ENCODE peak calls at places on chromosomes 1 and 21, in four cellular contexts. One of them, this sample, is unnamed.

GRCh38 chr1:182166321-182166720 is 104.8 kb upstream of the ZNF648 start:
- DNase-seq in GM12865: no peak
- DNase-seq in K562: no peak
- DNase-seq in Peyer's patch: no peak
- DNase-seq in this sample: no peak

GRCh38 chr1:156900019-156900718 is 6.7 kb downstream of the PEAR1 start:
- DNase-seq in K562: peak; percentile 59
- DNase-seq in Peyer's patch: no peak
- DNase-seq in GM12865: peak; percentile 17
- DNase-seq in this sample: no peak

GRCh38 chr1:46221749-46222148 is 18.6 kb downstream of the LURAP1 start:
- DNase-seq in Peyer's patch: no peak
- DNase-seq in K562: no peak
- DNase-seq in GM12865: no peak
- DNase-seq in this sample: no peak

GRCh38 chr1:171292799-171293198 is 21.2 kb upstream of the FMO4 start:
- DNase-seq in Peyer's patch: no peak
- DNase-seq in K562: no peak
- DNase-seq in GM12865: no peak
- DNase-seq in this sample: no peak

GRCh38 chr21:44854391-44854663 is 19.2 kb downstream of the PTTG1IP start:
- DNase-seq in K562: peak; percentile 46
- DNase-seq in Peyer's patch: no peak
- DNase-seq in GM12865: no peak
- DNase-seq in this sample: peak; percentile 40

GRCh38 chr21:15754640-15755039 is 24.9 kb downstream of the USP25 start:
- DNase-seq in GM12865: no peak
- DNase-seq in Peyer's patch: no peak
- DNase-seq in K562: no peak
- DNase-seq in this sample: no peak

GRCh38 chr1:153538315-153538821 is 2.4 kb downstream of the S100A5 start:
- DNase-seq in K562: peak; percentile 84
- DNase-seq in Peyer's patch: no peak
- DNase-seq in GM12865: peak; percentile 17
- DNase-seq in this sample: no peak

GRCh38 chr1:226702957-226703831 is 35.9 kb downstream of the ITPKB start:
- DNase-seq in GM12865: peak; percentile 84
- DNase-seq in Peyer's patch: peak; percentile 77
- DNase-seq in K562: peak; percentile 84
- DNase-seq in this sample: peak; percentile 87

GRCh38 chr1:92502247-92502646 is 15.5 kb upstream of the GFI1 start:
- DNase-seq in GM12865: peak; percentile 49
- DNase-seq in Peyer's patch: no peak
- DNase-seq in K562: no peak
- DNase-seq in this sample: no peak

GRCh38 chr1:212973426-212973825 is 23.1 kb downstream of the VASH2 start:
- DNase-seq in Peyer's patch: no peak
- DNase-seq in K562: no peak
- DNase-seq in GM12865: no peak
- DNase-seq in this sample: no peak

GRCh38 chr1:169163059-169163458 is 56.6 kb downstream of the ATP1B1 start:
- DNase-seq in Peyer's patch: no peak
- DNase-seq in GM12865: peak; percentile 42
- DNase-seq in K562: no peak
- DNase-seq in this sample: no peak

GRCh38 chr1:190808035-190808434 is 330.4 kb upstream of the BRINP3 start:
- DNase-seq in K562: no peak
- DNase-seq in Peyer's patch: no peak
- DNase-seq in GM12865: no peak
- DNase-seq in this sample: no peak

GRCh38 chr1:75615664-75616435 is 4.9 kb upstream of the SLC44A5 start:
- DNase-seq in Peyer's patch: peak; percentile 16
- DNase-seq in K562: peak; percentile 22
- DNase-seq in GM12865: no peak
- DNase-seq in this sample: no peak

GRCh38 chr1:152871731-152872126 is 6.4 kb upstream of the SMCP start:
- DNase-seq in Peyer's patch: no peak
- DNase-seq in K562: no peak
- DNase-seq in GM12865: peak; percentile 60
- DNase-seq in this sample: no peak

GRCh38 chr1:41573803-41574713 is 89.6 kb upstream of the EDN2 start:
- DNase-seq in GM12865: peak; percentile 90
- DNase-seq in K562: peak; percentile 73
- DNase-seq in Peyer's patch: peak; percentile 82
- DNase-seq in this sample: peak; percentile 73

GRCh38 chr1:20080441-20081330 is 10.7 kb downstream of the PLA2G5 start:
- DNase-seq in GM12865: peak; percentile 72
- DNase-seq in Peyer's patch: peak; percentile 71
- DNase-seq in K562: no peak
- DNase-seq in this sample: peak; percentile 19

GRCh38 chr1:12697406-12697805 is 18.5 kb upstream of the AADACL3 start:
- DNase-seq in Peyer's patch: no peak
- DNase-seq in GM12865: no peak
- DNase-seq in K562: no peak
- DNase-seq in this sample: no peak

GRCh38 chr1:155977607-155978324 is 581 bp downstream of the ARHGEF2 start:
- DNase-seq in GM12865: peak; percentile 48
- DNase-seq in K562: peak; percentile 71
- DNase-seq in Peyer's patch: no peak
- DNase-seq in this sample: peak; percentile 60

GRCh38 chr1:186292875-186293274 is 82.2 kb downstream of the TPR start:
- DNase-seq in K562: no peak
- DNase-seq in GM12865: no peak
- DNase-seq in Peyer's patch: no peak
- DNase-seq in this sample: no peak

GRCh38 chr21:32143222-32143939 is 135.5 kb downstream of the MIS18A start:
- DNase-seq in GM12865: peak; percentile 31
- DNase-seq in K562: no peak
- DNase-seq in Peyer's patch: no peak
- DNase-seq in this sample: no peak
- TF ChIP-seq CTCF in GM12865: peak; percentile 6
- TF ChIP-seq CTCF in K562: peak; percentile 34
- TF ChIP-seq CTCF in Peyer's patch: no peak
- TF ChIP-seq CTCF in this sample: no peak

GRCh38 chr1:242059976-242060375 is 61.1 kb upstream of the MAP1LC3C start:
- DNase-seq in K562: no peak
- DNase-seq in Peyer's patch: no peak
- DNase-seq in GM12865: no peak
- DNase-seq in this sample: no peak
- TF ChIP-seq CTCF in K562: no peak
- TF ChIP-seq CTCF in Peyer's patch: no peak
- TF ChIP-seq CTCF in GM12865: no peak
- TF ChIP-seq CTCF in this sample: no peak

GRCh38 chr1:234605983-234606730 is 3.8 kb downstream of the IRF2BP2 start:
- DNase-seq in GM12865: peak; percentile 52
- DNase-seq in Peyer's patch: peak; percentile 55
- DNase-seq in K562: no peak
- DNase-seq in this sample: no peak

GRCh38 chr1:234606731-234607090 is 3.3 kb downstream of the IRF2BP2 start:
- DNase-seq in GM12865: no peak
- DNase-seq in Peyer's patch: no peak
- DNase-seq in K562: no peak
- DNase-seq in this sample: no peak

GRCh38 chr1:234608026-234608719 is 1.8 kb downstream of the IRF2BP2 start:
- DNase-seq in K562: peak; percentile 83
- DNase-seq in Peyer's patch: peak; percentile 86
- DNase-seq in GM12865: peak; percentile 93
- DNase-seq in this sample: peak; percentile 73

GRCh38 chr1:234608720-234609527 is 1.1 kb downstream of the IRF2BP2 start:
- DNase-seq in Peyer's patch: peak; percentile 50
- DNase-seq in K562: peak; percentile 32
- DNase-seq in GM12865: peak; percentile 81
- DNase-seq in this sample: peak; percentile 72

GRCh38 chr1:234607091-234608025 is 2.6 kb downstream of the IRF2BP2 start:
- DNase-seq in Peyer's patch: peak; percentile 36
- DNase-seq in K562: peak; percentile 46
- DNase-seq in GM12865: peak; percentile 50
- DNase-seq in this sample: peak; percentile 31
- TF ChIP-seq CTCF in Peyer's patch: peak; percentile 11
- TF ChIP-seq CTCF in K562: peak; percentile 52
- TF ChIP-seq CTCF in GM12865: no peak
- TF ChIP-seq CTCF in this sample: peak; percentile 8

GRCh38 chr1:25809929-25810328 is 9.8 kb upstream of the MTFR1L start:
- DNase-seq in Peyer's patch: no peak
- DNase-seq in GM12865: no peak
- DNase-seq in K562: no peak
- DNase-seq in this sample: no peak
- TF ChIP-seq CTCF in Peyer's patch: no peak
- TF ChIP-seq CTCF in GM12865: no peak
- TF ChIP-seq CTCF in K562: no peak
- TF ChIP-seq CTCF in this sample: no peak

DNA sequence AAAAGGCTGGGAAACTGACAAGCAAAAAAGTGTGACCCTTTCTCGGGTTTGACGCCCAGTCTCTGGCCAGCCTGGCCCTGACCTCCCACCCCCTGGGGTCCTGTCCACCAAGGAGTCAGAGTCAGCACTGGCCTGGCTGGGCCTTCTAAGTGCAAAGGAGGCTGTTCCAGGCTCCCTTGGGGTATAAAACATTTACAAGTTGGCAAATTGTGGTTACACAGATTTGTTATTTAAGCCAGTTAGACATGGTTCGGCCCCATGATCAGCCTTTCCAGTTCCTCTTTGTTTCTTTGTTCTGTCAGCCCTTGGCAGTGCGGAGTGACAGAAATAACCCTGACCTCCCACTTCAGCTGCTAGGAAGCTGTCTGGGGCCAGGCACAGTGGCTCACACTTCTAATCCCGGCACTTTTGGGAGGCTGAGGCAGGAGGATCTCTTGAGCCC is 161.6 kb upstream of the RAB4A start:
- DNase-seq in GM12865: no peak
- DNase-seq in K562: no peak
- DNase-seq in Peyer's patch: no peak
- DNase-seq in this sample: no peak
- TF ChIP-seq CTCF in GM12865: no peak
- TF ChIP-seq CTCF in K562: no peak
- TF ChIP-seq CTCF in Peyer's patch: no peak
- TF ChIP-seq CTCF in this sample: no peak

DNA sequence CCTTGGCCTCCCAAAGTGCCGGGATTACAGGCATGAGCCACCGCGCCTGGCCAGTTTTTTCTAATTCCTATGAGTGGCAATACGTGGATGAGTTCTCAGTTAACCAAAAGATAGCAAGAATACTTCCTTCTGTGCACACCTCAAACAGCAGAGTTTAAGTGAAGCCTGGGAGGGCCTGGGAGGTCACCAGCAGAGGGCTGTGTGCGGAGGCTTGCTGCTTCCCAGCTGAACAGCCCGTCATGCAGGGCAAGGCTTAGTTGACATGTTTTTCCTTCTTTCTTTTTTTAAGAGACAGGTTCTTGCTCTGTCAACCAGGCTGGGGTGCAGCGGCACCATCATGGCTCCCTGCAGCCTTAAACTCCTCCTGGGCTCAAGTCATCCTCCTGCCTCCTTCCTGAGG is 17.8 kb downstream of the GNG4 start:
- DNase-seq in GM12865: no peak
- DNase-seq in K562: no peak
- DNase-seq in Peyer's patch: no peak
- DNase-seq in this sample: no peak
- TF ChIP-seq CTCF in GM12865: no peak
- TF ChIP-seq CTCF in K562: no peak
- TF ChIP-seq CTCF in Peyer's patch: no peak
- TF ChIP-seq CTCF in this sample: no peak

GRCh38 chr1:99945174-99945573 is 24.6 kb upstream of the SLC35A3 start:
- DNase-seq in Peyer's patch: no peak
- DNase-seq in GM12865: no peak
- DNase-seq in K562: no peak
- DNase-seq in this sample: no peak
- TF ChIP-seq CTCF in Peyer's patch: no peak
- TF ChIP-seq CTCF in GM12865: no peak
- TF ChIP-seq CTCF in K562: no peak
- TF ChIP-seq CTCF in this sample: no peak

DNA sequence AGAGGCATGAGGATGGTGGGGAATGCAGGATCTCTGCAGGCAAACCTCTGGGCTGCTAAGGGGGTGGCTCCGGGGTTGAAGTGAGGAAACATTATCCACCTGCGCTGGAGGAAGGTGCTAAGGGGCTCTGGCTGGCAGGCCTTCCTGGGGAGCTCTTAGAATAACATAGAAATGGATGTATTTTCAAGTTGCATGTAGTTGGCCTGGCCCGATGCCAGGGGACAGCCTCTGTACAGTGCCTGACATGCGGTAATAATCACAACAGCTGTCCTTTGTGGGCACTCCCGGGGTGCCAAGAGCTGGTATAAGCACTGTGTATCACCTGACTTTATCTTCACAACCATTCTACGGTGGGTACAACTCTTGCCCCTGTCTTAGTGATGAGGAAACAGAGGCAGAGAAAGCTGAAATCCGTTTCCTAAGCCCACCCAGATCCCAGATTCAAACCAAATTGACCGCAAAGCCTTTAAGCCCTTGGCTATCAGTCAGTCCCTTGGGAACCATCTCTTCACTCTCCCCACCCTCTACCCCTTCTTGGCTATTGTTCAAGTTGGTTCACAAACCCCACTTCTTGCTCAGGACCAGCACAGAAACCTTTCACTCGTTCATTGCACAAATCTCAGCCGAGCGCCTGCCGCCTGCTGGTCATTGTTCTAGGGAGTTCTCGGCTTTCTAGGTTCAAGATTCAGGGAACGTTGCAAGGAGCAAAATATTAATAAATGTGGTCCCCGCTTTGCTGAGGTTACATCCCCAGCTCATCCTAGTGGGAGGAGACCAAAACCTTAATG is 30.9 kb downstream of the PADI4 start:
- DNase-seq in GM12865: no peak
- DNase-seq in K562: no peak
- DNase-seq in Peyer's patch: no peak
- DNase-seq in this sample: no peak
- TF ChIP-seq CTCF in GM12865: no peak
- TF ChIP-seq CTCF in K562: peak; percentile 60
- TF ChIP-seq CTCF in Peyer's patch: no peak
- TF ChIP-seq CTCF in this sample: no peak